ENCODE peak calls at places on chromosomes 4 and X, in six cellular contexts. H, B, V, A, N and D are unnamed samples.

GRCh38 chr4:20839957-20840356 is 139.7 kb downstream of the PACRGL start:
- DNase-seq in H (peak; percentile 83), B (no peak), V (no peak), A (no peak), N (peak; percentile 80), D (peak; percentile 70)

GRCh38 chr4:70701271-70701670 is 12.9 kb downstream of the UTP3 start:
- DNase-seq in H (no peak), B (no peak), V (no peak), A (no peak), N (no peak), D (no peak)

GRCh38 chrX:112704226-112704625 is 24.5 kb upstream of the LHFPL1 start:
- DNase-seq in H (no peak), B (no peak), V (no peak), A (no peak), N (no peak), D (no peak)

GRCh38 chr4:163269156-163269555 is 63.2 kb downstream of the NPY1R start:
- DNase-seq in H (no peak), B (no peak), V (no peak), A (no peak), N (no peak), D (no peak)

GRCh38 chr4:107870916-107871786 is 46.4 kb downstream of the SGMS2 start:
- DNase-seq in H (no peak), B (no peak), V (no peak), A (peak; percentile 14), N (no peak), D (peak; percentile 45)

GRCh38 chrX:13131511-13132137 is 87.2 kb upstream of the FAM9C start:
- DNase-seq in H (no peak), B (no peak), V (peak; percentile 7), A (peak; percentile 4), N (no peak), D (no peak)

GRCh38 chr4:173272987-173273386 is 61.2 kb downstream of the HMGB2 start:
- DNase-seq in H (no peak), B (no peak), V (no peak), A (no peak), N (peak; percentile 35), D (peak; percentile 61)

GRCh38 chr4:167930171-167930570 is 162.2 kb upstream of the ANXA10 start:
- DNase-seq in H (no peak), B (no peak), V (peak; percentile 59), A (no peak), N (peak; percentile 3), D (no peak)

GRCh38 chr4:7753271-7753670 is 186.4 kb downstream of the AFAP1 start:
- DNase-seq in H (peak; percentile 77), B (no peak), V (no peak), A (no peak), N (no peak), D (peak; percentile 54)

GRCh38 chr4:147110968-147111367 is 165.3 kb upstream of the TTC29 start:
- DNase-seq in H (peak; percentile 43), B (no peak), V (no peak), A (no peak), N (peak; percentile 35), D (no peak)

GRCh38 chr4:52059372-52059771 is 8.3 kb downstream of the SPATA18 start:
- DNase-seq in H (peak; percentile 93), B (no peak), V (no peak), A (no peak), N (peak; percentile 45), D (peak; percentile 83)

DNA sequence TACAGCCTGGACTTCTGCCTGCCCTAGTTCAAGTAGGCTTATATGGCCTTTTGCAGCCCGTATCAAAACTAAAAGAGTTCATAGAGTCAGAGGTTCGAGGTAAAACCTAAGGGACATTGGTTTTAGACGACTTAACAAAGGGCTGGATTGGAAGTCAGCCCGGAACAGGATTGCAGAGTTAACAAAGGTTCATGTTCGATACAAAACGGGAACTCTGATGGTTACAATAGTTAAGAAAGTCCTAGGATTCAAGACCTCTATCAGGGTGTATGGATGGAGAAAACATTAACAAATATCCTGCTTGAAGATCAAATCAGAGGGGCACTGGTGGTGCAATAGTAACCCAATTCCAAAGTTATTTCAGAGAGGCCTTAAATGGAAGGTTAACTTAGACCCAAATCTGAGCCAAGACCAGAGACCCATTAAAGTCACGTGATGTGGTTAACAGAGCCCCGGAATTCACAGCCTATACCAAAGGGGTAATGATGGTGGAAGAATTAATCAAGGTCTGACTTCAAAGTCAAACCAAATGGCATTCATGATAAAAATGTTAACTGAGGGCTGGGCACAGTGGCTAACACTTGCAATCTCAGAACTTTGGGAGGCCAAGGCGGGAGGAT is 656 bp upstream of the ZNF630 start:
- DNase-seq in H (no peak), B (no peak), V (no peak), A (no peak), N (no peak), D (no peak)
- H3K4me3 ChIP-seq in H (peak overlapping the region; percentile 98), B (no peak overlapping the region), V (peak overlapping the region; percentile 81), A (no peak overlapping the region), N (peak overlapping the region; percentile 84), D (peak overlapping the region; percentile 61)

GRCh38 chr4:166323250-166323649 is 450.2 kb downstream of the TLL1 start:
- DNase-seq in H (no peak), B (no peak), V (no peak), A (no peak), N (no peak), D (no peak)

GRCh38 chr4:166318810-166319525 is 445.9 kb downstream of the TLL1 start:
- DNase-seq in H (peak; percentile 77), B (no peak), V (no peak), A (no peak), N (peak; percentile 62), D (peak; percentile 95)

GRCh38 chr4:166324321-166324720 is 451.3 kb downstream of the TLL1 start:
- DNase-seq in H (peak; percentile 62), B (peak; percentile 37), V (peak; percentile 75), A (peak; percentile 38), N (no peak), D (peak; percentile 6)
- TF ChIP-seq EZH2 in H (no peak), B (no peak), V (no peak), A (no peak), N (no peak), D (no peak)

GRCh38 chrX:1661922-1662221 is 47.0 kb downstream of the ASMT start:
- DNase-seq in H (no peak), B (no peak), V (no peak), A (no peak), N (no peak), D (no peak)
- H3K4me3 ChIP-seq in H (no peak overlapping the region), B (no peak overlapping the region), V (no peak overlapping the region), A (no peak overlapping the region), N (no peak overlapping the region), D (no peak overlapping the region)

DNA sequence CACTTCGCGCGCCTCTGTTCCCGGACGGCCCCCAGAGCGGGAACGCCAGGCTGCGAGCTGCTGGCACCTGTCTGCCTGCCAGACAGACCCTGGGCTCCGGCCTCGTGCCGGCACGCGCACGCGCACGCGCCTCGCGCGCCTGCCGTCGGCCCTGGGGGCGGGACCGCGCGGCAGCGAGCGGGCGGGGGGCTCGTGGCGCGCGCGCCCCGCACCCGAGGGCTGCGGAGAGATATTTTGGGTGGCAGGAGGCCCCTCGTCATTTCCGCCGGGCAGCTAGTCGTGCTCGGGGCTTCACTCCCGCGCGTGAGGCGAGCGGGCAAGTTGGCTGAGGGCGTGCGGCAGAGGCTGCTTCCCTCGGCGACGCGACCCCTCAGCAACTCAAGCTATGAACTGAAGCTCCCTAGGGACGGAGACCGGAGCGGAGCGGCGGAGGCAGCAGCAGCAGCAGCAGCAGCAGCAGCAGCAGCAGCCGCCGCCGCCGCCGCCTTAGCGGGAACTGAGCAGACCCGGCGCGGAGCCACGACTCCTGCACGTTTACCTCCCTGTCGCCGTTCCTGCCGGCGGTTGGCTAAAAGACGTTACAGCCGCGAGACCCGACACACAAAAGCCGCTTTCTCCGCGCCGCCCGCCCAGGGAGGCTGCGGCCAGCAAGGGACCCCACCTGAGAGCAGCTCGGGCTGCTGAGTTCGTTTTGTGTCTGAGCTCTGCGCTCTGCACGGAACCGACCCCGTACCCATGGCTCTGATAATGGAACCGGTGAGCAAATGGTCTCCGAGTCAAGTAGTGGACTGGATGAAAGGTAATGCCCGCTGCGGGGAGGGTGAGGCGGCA is at the start of gene CNKSR2:
- DNase-seq in H (peak; percentile 14), B (no peak), V (peak; percentile 74), A (no peak), N (peak; percentile 50), D (peak; percentile 30)
- TF ChIP-seq EZH2 in H (peak; percentile 87), B (no peak), V (no peak), A (no peak), N (no peak), D (peak; percentile 58)

DNA sequence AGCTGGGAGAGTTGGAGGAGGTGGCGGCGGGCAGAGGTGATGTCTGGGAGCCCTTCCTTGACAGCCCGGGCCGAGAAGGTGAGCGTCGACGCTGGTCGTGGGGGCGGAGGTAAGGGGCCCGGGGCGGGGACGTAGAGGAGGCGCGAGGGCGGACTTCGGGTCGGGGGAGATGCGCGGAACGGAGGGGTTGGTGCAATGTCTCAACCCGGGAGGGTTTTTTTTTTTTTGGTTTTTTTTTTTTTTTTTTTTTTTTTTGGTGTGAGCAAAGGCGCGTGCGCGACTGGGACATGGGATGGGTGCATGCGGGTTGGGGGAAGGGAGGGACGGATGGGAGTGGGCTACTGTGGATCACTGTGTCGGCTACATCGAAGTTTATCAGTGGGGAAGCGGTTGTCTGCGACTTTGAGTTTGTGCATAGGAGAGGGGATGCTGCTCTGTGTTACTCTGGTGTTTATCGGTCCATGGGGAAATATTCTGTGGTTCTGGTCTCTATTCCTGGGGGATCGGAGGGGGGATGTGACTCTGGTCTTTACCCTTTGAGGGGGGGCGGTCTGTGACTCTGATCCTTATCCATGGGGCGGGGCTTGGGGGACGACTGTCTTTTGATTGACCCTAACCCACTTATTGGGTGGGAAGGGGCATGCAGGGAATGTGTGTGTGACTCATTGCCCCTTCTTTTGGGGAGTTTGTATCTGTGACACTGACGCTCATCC is 543 bp downstream of the RBM10 start:
- DNase-seq in H (no peak), B (no peak), V (no peak), A (no peak), N (peak; percentile 57), D (no peak)
- H3K4me3 ChIP-seq in H (peak overlapping the region; percentile 98), B (peak overlapping the region; percentile 65), V (peak overlapping the region; percentile 79), A (peak overlapping the region; percentile 76), N (peak overlapping the region; percentile 97), D (peak overlapping the region; percentile 73)